ENCODE peak calls at places on chromosomes 1 and 21, in nine cellular contexts. One of them, this sample, is unnamed.

GRCh38 chr1:162009501-162010174 is 14.0 kb downstream of the OLFML2B start:
- DNase-seq in left lung: no peak
- DNase-seq in PC-3: no peak
- DNase-seq in kidney: no peak
- DNase-seq in upper lobe of right lung: no peak
- DNase-seq in lower leg skin: peak; percentile 72
- DNase-seq in ascending aorta: no peak
- DNase-seq in fibroblast of mammary gland: no peak
- DNase-seq in A549: no peak
- DNase-seq in this sample: no peak

GRCh38 chr21:16713331-16714114 is 799.3 kb upstream of the CXADR start:
- DNase-seq in left lung: no peak
- DNase-seq in PC-3: no peak
- DNase-seq in kidney: no peak
- DNase-seq in upper lobe of right lung: no peak
- DNase-seq in lower leg skin: no peak
- DNase-seq in ascending aorta: no peak
- DNase-seq in fibroblast of mammary gland: peak; percentile 73
- DNase-seq in A549: no peak
- DNase-seq in this sample: peak; percentile 20

GRCh38 chr1:7430646-7431045 is 340.4 kb upstream of the VAMP3 start:
- DNase-seq in left lung: no peak
- DNase-seq in PC-3: no peak
- DNase-seq in kidney: no peak
- DNase-seq in upper lobe of right lung: no peak
- DNase-seq in lower leg skin: no peak
- DNase-seq in ascending aorta: no peak
- DNase-seq in fibroblast of mammary gland: no peak
- DNase-seq in A549: no peak
- DNase-seq in this sample: no peak

GRCh38 chr1:206922524-206922923 is 783 bp upstream of the FCMR start:
- DNase-seq in left lung: no peak
- DNase-seq in PC-3: no peak
- DNase-seq in kidney: peak; percentile 32
- DNase-seq in upper lobe of right lung: no peak
- DNase-seq in lower leg skin: no peak
- DNase-seq in ascending aorta: no peak
- DNase-seq in fibroblast of mammary gland: no peak
- DNase-seq in A549: no peak
- DNase-seq in this sample: no peak

GRCh38 chr1:24540906-24541710 is 14.8 kb upstream of the NCMAP start:
- DNase-seq in left lung: no peak
- DNase-seq in PC-3: peak; percentile 83
- DNase-seq in kidney: no peak
- DNase-seq in upper lobe of right lung: no peak
- DNase-seq in lower leg skin: peak; percentile 54
- DNase-seq in ascending aorta: no peak
- DNase-seq in fibroblast of mammary gland: peak; percentile 72
- DNase-seq in A549: peak; percentile 83
- DNase-seq in this sample: peak; percentile 88

GRCh38 chr1:36572906-36573305 is 90.2 kb upstream of the CSF3R start:
- DNase-seq in left lung: peak; percentile 15
- DNase-seq in PC-3: no peak
- DNase-seq in kidney: no peak
- DNase-seq in upper lobe of right lung: peak; percentile 57
- DNase-seq in lower leg skin: no peak
- DNase-seq in ascending aorta: no peak
- DNase-seq in fibroblast of mammary gland: no peak
- DNase-seq in A549: no peak
- DNase-seq in this sample: no peak

GRCh38 chr1:160085686-160086089 is 4.3 kb downstream of the KCNJ9 start:
- DNase-seq in left lung: peak; percentile 74
- DNase-seq in PC-3: peak; percentile 81
- DNase-seq in kidney: peak; percentile 82
- DNase-seq in upper lobe of right lung: peak; percentile 88
- DNase-seq in lower leg skin: peak; percentile 95
- DNase-seq in ascending aorta: peak; percentile 92
- DNase-seq in fibroblast of mammary gland: peak; percentile 64
- DNase-seq in A549: peak; percentile 83
- DNase-seq in this sample: peak; percentile 85

GRCh38 chr1:59057211-59057694 is 239.6 kb upstream of the FGGY start:
- DNase-seq in left lung: peak; percentile 68
- DNase-seq in PC-3: peak; percentile 19
- DNase-seq in kidney: peak; percentile 89
- DNase-seq in upper lobe of right lung: no peak
- DNase-seq in lower leg skin: peak; percentile 95
- DNase-seq in ascending aorta: peak; percentile 91
- DNase-seq in fibroblast of mammary gland: peak; percentile 99
- DNase-seq in A549: peak; percentile 68
- DNase-seq in this sample: peak; percentile 100

GRCh38 chr1:45569962-45570581 is 13.8 kb upstream of the NASP start:
- DNase-seq in left lung: peak; percentile 63
- DNase-seq in PC-3: peak; percentile 88
- DNase-seq in kidney: no peak
- DNase-seq in upper lobe of right lung: no peak
- DNase-seq in lower leg skin: peak; percentile 93
- DNase-seq in ascending aorta: peak; percentile 81
- DNase-seq in fibroblast of mammary gland: peak; percentile 84
- DNase-seq in A549: peak; percentile 74
- DNase-seq in this sample: peak; percentile 89

GRCh38 chr1:181208967-181209366 is 120.5 kb downstream of the IER5 start:
- DNase-seq in left lung: no peak
- DNase-seq in PC-3: no peak
- DNase-seq in kidney: no peak
- DNase-seq in upper lobe of right lung: no peak
- DNase-seq in lower leg skin: peak; percentile 48
- DNase-seq in ascending aorta: peak; percentile 35
- DNase-seq in fibroblast of mammary gland: no peak
- DNase-seq in A549: no peak
- DNase-seq in this sample: no peak

GRCh38 chr1:234851450-234852438 is 241.8 kb upstream of the IRF2BP2 start:
- DNase-seq in left lung: peak; percentile 67
- DNase-seq in PC-3: peak; percentile 50
- DNase-seq in kidney: no peak
- DNase-seq in upper lobe of right lung: no peak
- DNase-seq in lower leg skin: no peak
- DNase-seq in ascending aorta: no peak
- DNase-seq in fibroblast of mammary gland: peak; percentile 38
- DNase-seq in A549: peak; percentile 46
- DNase-seq in this sample: no peak

GRCh38 chr1:184110253-184111204 is 59.0 kb downstream of the TSEN15 start:
- DNase-seq in left lung: no peak
- DNase-seq in PC-3: no peak
- DNase-seq in kidney: no peak
- DNase-seq in upper lobe of right lung: no peak
- DNase-seq in lower leg skin: no peak
- DNase-seq in ascending aorta: no peak
- DNase-seq in fibroblast of mammary gland: no peak
- DNase-seq in A549: no peak
- DNase-seq in this sample: no peak

GRCh38 chr1:16083486-16083885 is 10.0 kb upstream of the FAM131C start:
- DNase-seq in left lung: no peak
- DNase-seq in PC-3: no peak
- DNase-seq in kidney: peak; percentile 70
- DNase-seq in upper lobe of right lung: no peak
- DNase-seq in lower leg skin: no peak
- DNase-seq in ascending aorta: no peak
- DNase-seq in fibroblast of mammary gland: no peak
- DNase-seq in A549: no peak
- DNase-seq in this sample: no peak

DNA sequence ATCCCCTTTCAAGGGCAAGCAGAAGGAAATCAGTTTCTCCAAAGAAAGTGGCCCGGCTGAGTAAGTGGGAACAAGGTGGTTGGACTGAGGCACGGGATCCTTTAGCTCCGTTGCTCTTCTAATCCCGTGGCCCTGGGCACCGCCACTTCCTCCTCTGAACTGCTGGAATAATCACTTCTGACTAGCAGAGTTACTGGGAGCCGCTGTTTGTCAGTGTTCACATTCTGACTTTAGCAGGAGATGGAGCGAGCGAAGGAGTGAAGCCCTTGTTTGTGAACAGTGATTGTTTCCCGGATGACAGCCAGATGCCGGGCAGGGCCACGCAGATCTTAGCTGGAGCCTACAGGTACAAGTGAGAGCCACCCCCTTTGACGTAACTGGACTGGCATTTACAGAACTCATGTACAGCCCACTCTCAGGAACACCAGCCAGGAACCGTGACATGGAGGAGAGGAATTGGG is 1.3 kb upstream of the ZNF496 start:
- DNase-seq in left lung: peak; percentile 73
- DNase-seq in PC-3: peak; percentile 50
- DNase-seq in kidney: no peak
- DNase-seq in upper lobe of right lung: no peak
- DNase-seq in lower leg skin: peak; percentile 87
- DNase-seq in ascending aorta: peak; percentile 71
- DNase-seq in fibroblast of mammary gland: peak; percentile 38
- DNase-seq in A549: no peak
- DNase-seq in this sample: peak; percentile 43
- H3K4me3 ChIP-seq in left lung: peak overlapping the region; percentile 95
- H3K4me3 ChIP-seq in PC-3: peak overlapping the region; percentile 88
- H3K4me3 ChIP-seq in kidney: peak overlapping the region; percentile 66
- H3K4me3 ChIP-seq in upper lobe of right lung: peak overlapping the region; percentile 82
- H3K4me3 ChIP-seq in lower leg skin: no peak overlapping the region
- H3K4me3 ChIP-seq in ascending aorta: peak overlapping the region; percentile 100
- H3K4me3 ChIP-seq in fibroblast of mammary gland: peak overlapping the region; percentile 80
- H3K4me3 ChIP-seq in A549: peak overlapping the region; percentile 98
- H3K4me3 ChIP-seq in this sample: peak overlapping the region; percentile 89

GRCh38 chr1:6053206-6053546 is 7.5 kb downstream of the KCNAB2 start:
- DNase-seq in left lung: no peak
- DNase-seq in PC-3: no peak
- DNase-seq in kidney: no peak
- DNase-seq in upper lobe of right lung: no peak
- DNase-seq in lower leg skin: no peak
- DNase-seq in ascending aorta: no peak
- DNase-seq in fibroblast of mammary gland: no peak
- DNase-seq in A549: no peak
- DNase-seq in this sample: no peak
- TF ChIP-seq CTCF in left lung: no peak
- TF ChIP-seq CTCF in PC-3: no peak
- TF ChIP-seq CTCF in kidney: no peak
- TF ChIP-seq CTCF in upper lobe of right lung: no peak
- TF ChIP-seq CTCF in lower leg skin: no peak
- TF ChIP-seq CTCF in ascending aorta: no peak
- TF ChIP-seq CTCF in fibroblast of mammary gland: no peak
- TF ChIP-seq CTCF in A549: no peak
- TF ChIP-seq CTCF in this sample: no peak

DNA sequence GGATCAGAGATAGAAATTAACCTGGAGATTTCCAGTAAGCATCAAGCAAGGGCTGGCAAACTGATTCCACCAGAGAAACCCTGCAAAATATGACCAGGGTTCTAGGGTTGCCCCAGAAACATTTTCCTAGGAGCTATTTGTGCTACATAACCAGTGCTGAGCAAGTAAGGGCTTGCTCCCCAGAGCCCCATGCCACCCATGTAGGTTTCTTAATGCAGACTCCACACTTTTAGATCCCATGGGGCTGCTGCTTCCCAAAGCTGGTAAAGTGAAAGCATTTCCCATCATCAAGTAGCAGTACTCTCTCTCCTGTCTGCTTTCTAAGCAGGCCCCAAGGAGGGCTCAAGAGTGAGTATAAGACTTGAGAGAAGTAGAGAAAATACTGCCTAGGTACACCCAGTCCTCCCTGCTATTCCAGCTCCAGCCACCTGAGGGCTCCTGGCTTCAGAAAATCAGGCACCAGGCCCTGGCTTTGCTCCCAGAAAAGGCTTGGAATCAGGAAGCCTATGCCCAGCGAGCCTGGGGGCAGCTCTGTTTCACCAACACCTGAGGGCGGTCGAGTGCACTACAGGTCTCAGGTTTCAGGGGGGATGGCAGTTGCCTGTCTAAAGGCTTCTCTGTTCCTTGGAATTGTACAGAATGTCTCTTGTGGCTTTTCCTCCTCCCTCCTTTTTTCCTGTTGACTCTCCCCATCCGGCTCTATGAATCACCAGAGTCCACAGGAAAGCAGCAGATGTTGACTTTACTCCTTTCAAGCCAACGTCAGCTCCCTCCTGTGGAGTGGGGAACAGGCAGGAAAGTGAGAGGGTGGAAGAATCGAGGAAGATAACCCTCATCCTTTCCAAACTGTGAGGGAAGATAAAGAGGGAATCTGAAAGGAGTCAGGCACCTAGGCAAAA is 6.2 kb upstream of the ANKRD35 start:
- DNase-seq in left lung: peak; percentile 93
- DNase-seq in PC-3: peak; percentile 100
- DNase-seq in kidney: peak; percentile 96
- DNase-seq in upper lobe of right lung: peak; percentile 95
- DNase-seq in lower leg skin: peak; percentile 98
- DNase-seq in ascending aorta: peak; percentile 99
- DNase-seq in fibroblast of mammary gland: peak; percentile 100
- DNase-seq in A549: peak; percentile 98
- DNase-seq in this sample: peak; percentile 99
- H3K4me3 ChIP-seq in left lung: no peak overlapping the region
- H3K4me3 ChIP-seq in PC-3: peak overlapping the region; percentile 50
- H3K4me3 ChIP-seq in kidney: no peak overlapping the region
- H3K4me3 ChIP-seq in upper lobe of right lung: peak overlapping the region; percentile 14
- H3K4me3 ChIP-seq in lower leg skin: no peak overlapping the region
- H3K4me3 ChIP-seq in ascending aorta: peak overlapping the region; percentile 23
- H3K4me3 ChIP-seq in fibroblast of mammary gland: no peak overlapping the region
- H3K4me3 ChIP-seq in A549: no peak overlapping the region
- H3K4me3 ChIP-seq in this sample: peak overlapping the region; percentile 25

DNA sequence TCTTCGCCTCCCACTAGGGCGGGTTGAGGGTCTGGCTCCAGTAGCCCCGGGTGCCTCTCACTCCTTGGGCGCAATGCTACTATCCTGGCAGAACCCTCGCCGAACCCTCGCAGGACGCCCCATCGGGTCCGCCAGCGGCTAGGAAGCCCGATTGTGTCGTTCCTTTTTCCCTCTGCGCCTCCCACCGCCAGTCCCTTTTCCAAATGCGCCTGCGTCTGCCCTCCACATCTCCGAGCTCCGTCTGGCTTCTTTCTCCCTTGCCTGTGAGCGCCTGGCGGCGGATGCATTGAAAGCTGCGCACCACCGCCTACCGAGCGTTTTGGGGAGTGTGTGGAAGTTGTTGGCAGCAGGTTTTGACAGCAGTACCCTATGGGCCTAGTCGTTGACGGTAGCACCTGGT is 1.0 kb upstream of the DIRAS3 start:
- DNase-seq in left lung: peak; percentile 36
- DNase-seq in PC-3: no peak
- DNase-seq in kidney: peak; percentile 68
- DNase-seq in upper lobe of right lung: no peak
- DNase-seq in lower leg skin: no peak
- DNase-seq in ascending aorta: no peak
- DNase-seq in fibroblast of mammary gland: peak; percentile 70
- DNase-seq in A549: no peak
- DNase-seq in this sample: peak; percentile 83
- TF ChIP-seq CTCF in left lung: no peak
- TF ChIP-seq CTCF in PC-3: no peak
- TF ChIP-seq CTCF in kidney: no peak
- TF ChIP-seq CTCF in upper lobe of right lung: peak; percentile 7
- TF ChIP-seq CTCF in lower leg skin: no peak
- TF ChIP-seq CTCF in ascending aorta: peak; percentile 30
- TF ChIP-seq CTCF in fibroblast of mammary gland: peak; percentile 55
- TF ChIP-seq CTCF in A549: no peak
- TF ChIP-seq CTCF in this sample: peak; percentile 80

DNA sequence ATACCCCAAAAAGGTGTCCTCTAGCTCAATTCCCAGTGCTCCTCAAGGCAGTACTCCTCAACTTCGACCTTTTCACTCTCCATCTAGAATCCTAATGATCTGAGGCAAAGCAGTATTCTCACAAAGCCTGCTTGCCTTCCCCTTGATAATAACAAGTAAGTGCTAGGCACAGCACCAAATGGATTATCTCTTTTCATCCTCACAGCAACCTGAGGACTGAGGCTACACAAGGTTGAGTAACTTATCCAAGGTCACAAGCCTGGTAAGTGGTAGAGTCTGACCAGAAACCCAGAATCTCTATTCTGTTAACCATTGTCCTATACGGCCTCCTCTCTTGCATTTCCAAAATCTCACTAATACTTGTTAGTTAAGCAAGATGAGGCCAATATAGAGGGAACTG is 5.1 kb downstream of the SYDE2 start:
- DNase-seq in left lung: no peak
- DNase-seq in PC-3: no peak
- DNase-seq in kidney: no peak
- DNase-seq in upper lobe of right lung: no peak
- DNase-seq in lower leg skin: no peak
- DNase-seq in ascending aorta: no peak
- DNase-seq in fibroblast of mammary gland: no peak
- DNase-seq in A549: no peak
- DNase-seq in this sample: no peak
- H3K4me3 ChIP-seq in left lung: no peak overlapping the region
- H3K4me3 ChIP-seq in PC-3: no peak overlapping the region
- H3K4me3 ChIP-seq in kidney: no peak overlapping the region
- H3K4me3 ChIP-seq in upper lobe of right lung: peak overlapping the region; percentile 84
- H3K4me3 ChIP-seq in lower leg skin: no peak overlapping the region
- H3K4me3 ChIP-seq in ascending aorta: peak overlapping the region; percentile 10
- H3K4me3 ChIP-seq in fibroblast of mammary gland: no peak overlapping the region
- H3K4me3 ChIP-seq in A549: no peak overlapping the region
- H3K4me3 ChIP-seq in this sample: no peak overlapping the region

This sample was measured in choroid plexus epithelial cell.